ENCODE peak calls at places on chromosomes 6 and 20, in seven cellular contexts. G is tibial artery; A is iPS DF 6.9; T is CD4-positive, alpha-beta T cell; L is psoas muscle; Q is CD8-positive, alpha-beta T cell; Y is tibial nerve. U is an unnamed sample.
A peak's percentile ranks its signal among the peaks of the same experiment; 100 is the strongest.

GRCh38 chr6:79369026-79369425 is 134.5 kb upstream of the HMGN3 start:
- DNase-seq in Q (no peak), T (no peak), G (no peak), L (no peak), Y (no peak), A (no peak), U (no peak)

GRCh38 chr6:25181923-25182322 is 97.3 kb upstream of the CARMIL1 start:
- DNase-seq in T (no peak), L (no peak), Q (no peak), G (no peak), A (no peak), Y (no peak), U (no peak)

GRCh38 chr20:36374995-36375394 is 68.9 kb downstream of the DLGAP4 start:
- DNase-seq in A (no peak), G (no peak), L (no peak), T (no peak), Y (no peak), Q (no peak), U (no peak)

GRCh38 chr20:57712851-57713504 is 3.2 kb upstream of the PMEPA1 start:
- DNase-seq in G (no peak), Q (no peak), A (no peak), L (no peak), T (no peak), Y (no peak), U (no peak)

GRCh38 chr20:32779500-32780215 is 17.5 kb downstream of the DNMT3B start:
- DNase-seq in A (no peak), L (no peak), Q (no peak), G (no peak), T (no peak), Y (no peak), U (no peak)

GRCh38 chr20:17761612-17762011 is 61.8 kb downstream of the BANF2 start:
- DNase-seq in T (no peak), G (no peak), A (no peak), L (no peak), Y (no peak), Q (no peak), U (no peak)

GRCh38 chr6:71544028-71544427 is 255.4 kb downstream of the OGFRL1 start:
- DNase-seq in Y (no peak), G (no peak), Q (no peak), T (no peak), L (no peak), A (no peak), U (no peak)

GRCh38 chr20:44703183-44703925 is 11.8 kb upstream of the CCN5 start:
- DNase-seq in G (peak; percentile 47), Y (no peak), T (no peak), L (no peak), Q (no peak), A (no peak), U (no peak)

GRCh38 chr6:15588966-15589634 is 73.7 kb downstream of the DTNBP1 start:
- DNase-seq in Y (no peak), A (no peak), T (no peak), Q (no peak), G (no peak), L (no peak), U (no peak)

GRCh38 chr6:19356692-19357091 is 480.5 kb upstream of the ID4 start:
- DNase-seq in L (no peak), G (no peak), Q (no peak), A (no peak), T (no peak), Y (no peak), U (no peak)

GRCh38 chr6:150775804-150776203 is 89.7 kb upstream of the MTHFD1L start:
- DNase-seq in L (no peak), T (no peak), G (no peak), Y (no peak), Q (no peak), A (no peak), U (no peak)

GRCh38 chr20:35490736-35491181 is 35.4 kb downstream of the CEP250 start:
- DNase-seq in Y (no peak), Q (peak; percentile 56), A (no peak), G (no peak), T (peak; percentile 60), L (no peak), U (peak; percentile 38)

GRCh38 chr20:63354636-63355385 is 6.3 kb downstream of the CHRNA4 start:
- DNase-seq in T (no peak), Y (no peak), Q (no peak), A (no peak), G (no peak), L (no peak), U (no peak)

GRCh38 chr20:34269996-34270627 is 28.9 kb downstream of the ASIP start:
- DNase-seq in T (no peak), G (peak; percentile 35), Y (no peak), A (no peak), Q (no peak), L (no peak), U (no peak)

GRCh38 chr20:2606507-2607006 is 45.9 kb upstream of the NOP56 start:
- DNase-seq in Q (no peak), T (no peak), L (no peak), Y (no peak), G (no peak), A (no peak), U (no peak)

GRCh38 chr6:133309579-133309978 is 68.4 kb downstream of the EYA4 start:
- DNase-seq in Q (no peak), T (no peak), A (no peak), L (no peak), G (no peak), Y (no peak), U (no peak)

GRCh38 chr6:117414770-117415169 is 11.0 kb downstream of the ROS1 start:
- DNase-seq in T (no peak), Y (no peak), A (no peak), G (no peak), L (no peak), Q (no peak), U (no peak)

GRCh38 chr6:39009476-39009875 is 39.1 kb upstream of the GLP1R start:
- DNase-seq in G (no peak), Q (no peak), L (no peak), T (no peak), A (no peak), Y (no peak), U (no peak)

GRCh38 chr6:139007428-139007827 is 19.4 kb upstream of the REPS1 start:
- DNase-seq in G (no peak), Y (no peak), L (no peak), A (no peak), Q (no peak), T (no peak), U (no peak)

DNA sequence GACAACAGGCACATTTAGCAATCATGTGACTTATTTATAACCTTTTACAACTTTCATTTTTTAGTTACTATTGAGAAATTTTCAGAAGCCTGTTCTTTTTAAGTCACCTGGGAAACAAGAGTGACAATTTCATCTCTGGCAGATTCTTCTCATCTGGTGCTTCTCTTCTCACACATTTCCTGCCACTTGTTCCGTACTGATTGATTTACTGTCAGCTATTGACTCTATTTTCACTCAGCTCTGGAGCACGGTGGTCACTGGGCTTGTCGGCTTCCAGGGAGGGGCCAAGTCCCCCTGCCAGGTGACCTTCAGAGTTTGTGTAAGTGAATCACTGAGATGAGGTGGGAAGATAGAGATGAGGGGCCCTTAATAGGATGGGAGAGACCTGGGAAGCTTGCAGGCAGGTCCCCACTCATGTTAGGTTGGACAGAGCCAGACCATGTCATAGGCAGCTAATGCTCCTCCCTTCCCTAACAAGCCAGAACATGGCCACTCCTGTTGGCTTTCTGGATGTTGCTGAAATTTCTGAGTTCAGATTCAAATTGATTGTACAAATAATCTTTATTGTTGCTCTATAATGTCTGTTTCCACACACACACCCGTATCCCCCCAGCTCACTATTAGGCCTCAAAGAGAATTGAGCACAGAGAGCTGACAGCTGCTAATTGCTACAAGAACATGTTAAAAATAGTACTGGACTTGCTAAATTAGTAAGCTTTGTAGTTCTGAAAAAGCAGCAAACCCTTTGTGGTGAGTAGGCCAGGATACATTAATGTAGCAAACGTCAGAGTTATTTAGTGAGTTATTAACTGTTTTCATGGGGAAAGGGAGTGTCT is 13.3 kb downstream of the DUSP22 start:
- DNase-seq in G (no peak), L (no peak), Y (no peak), T (no peak), Q (no peak), A (no peak), U (no peak)
- H3K9me3 ChIP-seq in G (no peaks in the 10 kb centered on the region), L (no peaks in the 10 kb centered on the region), Y (no peaks in the 10 kb centered on the region), T (no peaks in the 10 kb centered on the region), Q (no peaks in the 10 kb centered on the region), A (no peaks in the 10 kb centered on the region), U (no peaks in the 10 kb centered on the region)

DNA sequence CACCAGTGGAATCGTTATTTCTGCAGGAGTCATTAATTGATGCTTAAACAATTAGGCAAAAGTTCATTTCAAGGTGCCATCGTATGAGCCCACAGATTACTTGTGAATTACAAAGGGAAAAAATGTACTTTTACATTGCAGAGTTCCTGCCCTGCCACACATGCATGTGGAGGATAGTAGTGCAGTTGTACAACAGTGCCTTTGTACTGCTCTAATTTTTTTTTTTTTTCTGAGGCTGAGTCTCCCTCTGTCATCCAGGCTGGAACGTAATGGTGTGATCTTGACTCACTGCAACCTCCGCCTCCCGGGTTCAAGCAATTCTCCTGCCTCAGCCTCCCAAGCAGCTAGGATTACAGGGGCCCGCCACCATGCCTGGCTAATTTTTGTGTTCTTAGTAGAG is 26.0 kb upstream of the SYNJ2 start:
- DNase-seq in Y (no peak), A (no peak), L (no peak), Q (no peak), G (no peak), T (no peak), U (no peak)
- H3K9me3 ChIP-seq in Y (no peaks in the 10 kb centered on the region), A (no peaks in the 10 kb centered on the region), L (no peaks in the 10 kb centered on the region), Q (peaks cover 6% of the 10 kb centered on the region), G (peaks cover 12% of the 10 kb centered on the region), T (peaks cover 23% of the 10 kb centered on the region), U (no peaks in the 10 kb centered on the region)

GRCh38 chr6:121920616-121921015 is 478.8 kb upstream of the HSF2 start:
- DNase-seq in T (no peak), Q (no peak), L (no peak), Y (no peak), A (no peak), G (no peak), U (no peak)

GRCh38 chr6:121925024-121925423 is 474.4 kb upstream of the HSF2 start:
- DNase-seq in L (no peak), T (no peak), A (no peak), Q (no peak), G (no peak), Y (no peak), U (no peak)
- H3K9me3 ChIP-seq in L (no peaks in the 10 kb centered on the region), T (no peaks in the 10 kb centered on the region), A (no peaks in the 10 kb centered on the region), Q (no peaks in the 10 kb centered on the region), G (no peaks in the 10 kb centered on the region), Y (no peaks in the 10 kb centered on the region), U (no peaks in the 10 kb centered on the region)

GRCh38 chr6:90431521-90432407 is 135.1 kb upstream of the BACH2 start:
- DNase-seq in T (no peak), Q (no peak), G (no peak), L (no peak), Y (no peak), A (no peak), U (no peak)

GRCh38 chr6:90432937-90433336 is 136.3 kb upstream of the BACH2 start:
- DNase-seq in G (no peak), Y (no peak), L (no peak), A (no peak), Q (no peak), T (no peak), U (no peak)

GRCh38 chr6:90434096-90434495 is 137.5 kb upstream of the BACH2 start:
- DNase-seq in Q (no peak), G (no peak), T (no peak), A (no peak), L (no peak), Y (no peak), U (no peak)

GRCh38 chr6:90429713-90430112 is 133.1 kb upstream of the BACH2 start:
- DNase-seq in L (no peak), Y (no peak), A (no peak), G (no peak), T (no peak), Q (no peak), U (no peak)

GRCh38 chr6:90432408-90432775 is 135.7 kb upstream of the BACH2 start:
- DNase-seq in Q (no peak), T (no peak), G (no peak), Y (no peak), L (no peak), A (no peak), U (no peak)
- H3K9me3 ChIP-seq in Q (peaks cover 5% of the 10 kb centered on the region), T (peaks cover 19% of the 10 kb centered on the region), G (no peaks in the 10 kb centered on the region), Y (no peaks in the 10 kb centered on the region), L (peaks cover 6% of the 10 kb centered on the region), A (no peaks in the 10 kb centered on the region), U (no peaks in the 10 kb centered on the region)